ENCODE peak calls at places on chromosomes 13 and 19, in ten cellular contexts. S is psoas muscle; B is fibroblast of the aortic adventitia; Z is cardiac muscle cell; L is cardiac fibroblast; N is left ventricle myocardium inferior; U is kidney epithelial cell; V is CD8-positive, alpha-beta T cell; W is pancreas; P is fibroblast of pulmonary artery. E is an unnamed sample.

GRCh38 chr19:18044825-18045304 is 36.9 kb downstream of the ARRDC2 start:
- DNase-seq in S (peak), N (peak), P (peak), Z (peak), U (peak), L (peak), V (peak), B (peak), W (peak), E (no peak)

GRCh38 chr13:111359930-111360329 is 39.5 kb downstream of the TEX29 start:
- DNase-seq in L (no peak), B (no peak), S (no peak), V (no peak), Z (no peak), N (no peak), W (no peak), U (no peak), P (no peak), E (no peak)

GRCh38 chr13:67574320-67575233 is 344.4 kb upstream of the PCDH9 start:
- DNase-seq in V (no peak), N (no peak), Z (no peak), L (peak), W (no peak), S (no peak), P (peak), U (no peak), B (no peak), E (peak)

GRCh38 chr13:25018729-25019115 is 77.2 kb upstream of the PABPC3 start:
- DNase-seq in V (no peak), W (no peak), Z (no peak), L (no peak), U (no peak), N (no peak), S (no peak), B (no peak), P (no peak), E (no peak)

GRCh38 chr19:17512574-17512939 is 1.1 kb downstream of the PGLS start:
- DNase-seq in V (no peak), N (no peak), S (no peak), U (no peak), B (no peak), P (no peak), Z (no peak), L (no peak), W (no peak), E (no peak)

GRCh38 chr19:11964858-11965645 is at the start of gene ZNF763:
- DNase-seq in B (peak), V (peak), P (peak), W (peak), L (peak), N (peak), S (peak), U (peak), Z (peak), E (peak)

GRCh38 chr19:13689050-13689449 is 75.3 kb upstream of the MRI1 start:
- DNase-seq in N (no peak), P (peak), S (no peak), L (peak), Z (peak), V (no peak), U (no peak), B (peak), W (no peak), E (no peak)

GRCh38 chr13:48429036-48429435 is 16.1 kb upstream of the LPAR6 start:
- DNase-seq in N (no peak), B (no peak), Z (no peak), S (no peak), L (no peak), U (no peak), W (no peak), P (no peak), V (no peak), E (no peak)

GRCh38 chr13:35472308-35473008 is 4.0 kb downstream of the MAB21L1 start:
- DNase-seq in U (no peak), B (peak), W (no peak), N (no peak), V (no peak), P (no peak), Z (no peak), L (no peak), S (no peak), E (no peak)

GRCh38 chr19:39765091-39766076 is 13.3 kb upstream of the LEUTX start:
- DNase-seq in S (peak), V (no peak), B (peak), U (no peak), N (no peak), P (peak), L (peak), Z (peak), W (peak), E (peak)

GRCh38 chr19:45262570-45262969 is 11.5 kb downstream of the MARK4 start:
- DNase-seq in L (no peak), W (no peak), V (no peak), B (no peak), P (no peak), U (no peak), S (no peak), Z (no peak), N (no peak), E (no peak)

GRCh38 chr19:10142701-10143375 is 23.1 kb upstream of the EIF3G start:
- DNase-seq in P (no peak), N (no peak), B (no peak), W (no peak), U (no peak), Z (no peak), V (peak), L (no peak), S (no peak), E (no peak)

GRCh38 chr19:46606019-46606418 is 4.9 kb downstream of the CALM3 start:
- DNase-seq in V (no peak), P (no peak), B (no peak), W (no peak), S (no peak), N (no peak), U (no peak), Z (no peak), L (no peak), E (no peak)

GRCh38 chr13:95246292-95247082 is 54.8 kb downstream of the ABCC4 start:
- DNase-seq in S (no peak), W (no peak), N (no peak), L (no peak), Z (no peak), B (no peak), P (no peak), V (no peak), U (no peak), E (no peak)

GRCh38 chr13:79645569-79645968 is 164.6 kb downstream of the NDFIP2 start:
- DNase-seq in Z (no peak), B (no peak), V (no peak), S (no peak), U (no peak), N (no peak), W (no peak), L (no peak), P (no peak), E (no peak)

GRCh38 chr13:42894765-42895181 is 97.3 kb downstream of the EPSTI1 start:
- DNase-seq in Z (peak), P (peak), V (no peak), U (no peak), L (peak), N (no peak), S (no peak), B (peak), W (no peak), E (peak)

GRCh38 chr19:42152876-42153275 is 20.6 kb upstream of the POU2F2 start:
- DNase-seq in P (no peak), W (no peak), V (no peak), L (no peak), S (no peak), B (no peak), N (no peak), U (no peak), Z (no peak), E (no peak)

GRCh38 chr13:79973533-79973963 is 367.4 kb downstream of the SPRY2 start:
- DNase-seq in W (no peak), S (peak), Z (no peak), L (no peak), U (no peak), N (peak), B (no peak), V (no peak), P (no peak), E (no peak)

GRCh38 chr13:74206061-74206561 is 71.9 kb upstream of the KLF12 start:
- DNase-seq in W (no peak), N (no peak), Z (peak), B (peak), L (peak), U (no peak), S (no peak), P (peak), V (no peak), E (no peak)

GRCh38 chr19:33419763-33420080 is 46.2 kb downstream of the CEBPG start:
- DNase-seq in U (no peak), Z (no peak), L (no peak), B (no peak), N (no peak), V (no peak), W (no peak), P (no peak), S (no peak), E (no peak)

GRCh38 chr13:32733685-32734084 is 147.4 kb downstream of the PDS5B start:
- DNase-seq in S (no peak), N (no peak), P (no peak), L (no peak), B (no peak), Z (no peak), V (no peak), W (no peak), U (no peak), E (no peak)

GRCh38 chr13:34044660-34045080 is 226.7 kb downstream of the RFC3 start:
- DNase-seq in N (no peak), B (peak), Z (peak), L (peak), W (no peak), U (peak), V (no peak), P (peak), S (no peak), E (peak)

GRCh38 chr13:111410232-111411021 is 90.0 kb downstream of the TEX29 start:
- DNase-seq in V (no peak), U (no peak), S (no peak), P (no peak), B (no peak), L (no peak), Z (no peak), N (no peak), W (no peak), E (no peak)

GRCh38 chr19:30216453-30216852 is 155.7 kb upstream of the ZNF536 start:
- DNase-seq in U (no peak), L (no peak), Z (no peak), V (no peak), S (no peak), P (no peak), W (no peak), B (no peak), N (no peak), E (no peak)

GRCh38 chr19:2426661-2427322 is 594 bp downstream of the TIMM13 start:
- DNase-seq in W (peak), P (peak), U (no peak), Z (peak), V (no peak), N (peak), L (peak), S (peak), B (peak), E (no peak)

GRCh38 chr19:19758164-19758563 is 25.3 kb upstream of the ZNF14 start:
- DNase-seq in B (no peak), P (no peak), N (no peak), V (no peak), U (no peak), L (no peak), Z (no peak), W (no peak), S (no peak), E (no peak)

GRCh38 chr19:39154626-39155100 is 29.1 kb downstream of the PAK4 start:
- DNase-seq in U (no peak), L (no peak), N (no peak), Z (peak), S (no peak), V (no peak), W (peak), P (no peak), B (no peak), E (no peak)

GRCh38 chr19:18903146-18904056 is 7.4 kb upstream of the CERS1 start:
- DNase-seq in P (no peak), B (no peak), W (no peak), N (no peak), V (no peak), L (no peak), Z (no peak), S (no peak), U (no peak), E (no peak)

DNA sequence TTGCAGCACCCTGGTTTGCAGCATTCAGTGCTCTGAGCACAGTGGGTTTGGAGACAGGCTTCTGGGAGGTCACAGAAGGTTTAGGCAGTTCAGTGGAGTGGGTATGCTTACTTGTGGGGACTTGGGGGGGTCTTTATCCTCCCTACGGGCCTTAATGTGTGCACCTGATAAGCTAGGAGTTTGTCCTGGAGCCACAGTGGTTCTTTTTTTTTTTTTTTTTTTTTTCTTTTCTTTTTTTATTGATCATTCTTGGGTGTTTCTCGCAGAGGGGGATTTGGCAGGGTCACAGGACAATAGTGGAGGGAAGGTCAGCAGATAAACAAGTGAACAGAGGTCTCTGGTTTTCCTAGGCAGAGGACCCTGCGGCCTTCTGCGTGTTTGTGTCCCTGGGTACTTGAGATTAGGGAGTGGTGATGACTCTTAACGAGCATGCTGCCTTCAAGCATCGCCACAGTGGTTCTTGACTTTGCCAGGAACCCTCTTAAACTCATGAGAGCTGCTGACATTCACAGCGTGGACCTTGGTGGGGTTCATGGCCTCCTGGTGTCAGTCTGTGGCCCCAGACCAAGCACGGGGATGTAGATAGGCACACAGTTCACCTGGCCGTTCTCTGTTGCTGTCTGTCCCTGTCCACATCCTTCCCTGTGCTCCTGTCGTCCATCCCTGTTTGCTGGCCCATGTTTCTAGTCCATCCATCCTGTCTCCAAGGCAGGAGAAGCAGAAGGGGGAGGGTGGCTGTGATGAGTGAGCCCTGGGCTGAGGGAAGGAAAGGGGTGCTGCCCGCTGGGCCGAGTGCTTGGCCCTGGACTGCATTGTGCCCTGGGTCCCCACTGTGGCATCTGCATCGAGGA is 2.7 kb downstream of the EGLN2 start:
- DNase-seq in L (no peak), Z (no peak), P (no peak), S (no peak), N (no peak), B (no peak), V (no peak), U (no peak), W (no peak), E (no peak)
- H3K4me3 ChIP-seq in L (peak), Z (peak), P (peak), S (peak), N (peak), B (peak), V (peak), U (no peak), W (no peak), E (peak)

GRCh38 chr19:55471266-55471665 is 5.2 kb upstream of the ZNF628 start:
- DNase-seq in B (no peak), U (no peak), N (no peak), Z (no peak), S (no peak), V (no peak), W (no peak), P (no peak), L (no peak), E (no peak)

GRCh38 chr19:55465460-55466245 is 1.1 kb upstream of the C19orf85 start:
- DNase-seq in L (no peak), V (no peak), Z (no peak), S (no peak), N (no peak), W (no peak), U (no peak), P (no peak), B (no peak), E (no peak)

GRCh38 chr19:55467236-55468053 is 2.9 kb upstream of the C19orf85 start:
- DNase-seq in V (peak), U (no peak), S (peak), L (peak), N (peak), W (peak), B (peak), P (peak), Z (peak), E (no peak)

GRCh38 chr19:55466246-55466614 is 1.7 kb upstream of the C19orf85 start:
- DNase-seq in W (no peak), B (no peak), U (no peak), Z (no peak), V (no peak), S (no peak), N (no peak), P (no peak), L (no peak), E (no peak)

GRCh38 chr19:55468054-55468393 is 3.5 kb upstream of the C19orf85 start:
- DNase-seq in Z (no peak), U (no peak), S (no peak), N (no peak), B (no peak), W (no peak), V (no peak), P (no peak), L (no peak), E (no peak)
- TF ChIP-seq CTCF in Z (no peak), U (no peak), S (no peak), N (no peak), B (no peak), W (peak), V (peak), P (no peak), L (no peak), E (no peak)

GRCh38 chr19:5102520-5102919 is 133.6 kb downstream of the KDM4B start:
- DNase-seq in P (no peak), U (no peak), S (no peak), Z (no peak), W (no peak), L (no peak), B (no peak), V (no peak), N (no peak), E (no peak)

GRCh38 chr19:5103812-5104410 is 135.0 kb downstream of the KDM4B start:
- DNase-seq in Z (no peak), U (no peak), V (no peak), L (no peak), S (no peak), P (no peak), B (no peak), W (no peak), N (no peak), E (no peak)

GRCh38 chr19:5099822-5100221 is 130.9 kb downstream of the KDM4B start:
- DNase-seq in P (no peak), U (no peak), B (no peak), S (no peak), Z (no peak), N (no peak), L (no peak), W (no peak), V (no peak), E (no peak)

GRCh38 chr19:5103061-5103701 is 134.3 kb downstream of the KDM4B start:
- DNase-seq in U (no peak), W (peak), S (peak), L (peak), V (no peak), Z (peak), P (peak), B (peak), N (peak), E (no peak)

GRCh38 chr19:5101871-5102270 is 133.0 kb downstream of the KDM4B start:
- DNase-seq in V (no peak), U (no peak), B (no peak), S (no peak), N (no peak), P (no peak), L (no peak), Z (no peak), W (no peak), E (no peak)
- H3K4me3 ChIP-seq in V (no peak), U (no peak), B (no peak), S (no peak), N (no peak), P (no peak), L (no peak), Z (no peak), W (no peak), E (no peak)

GRCh38 chr19:58572818-58573657 is at the start of gene MZF1:
- DNase-seq in L (peak), W (peak), S (peak), Z (peak), P (peak), B (peak), N (peak), V (peak), U (peak), E (peak)
- TF ChIP-seq CTCF in L (peak), W (no peak), S (peak), Z (no peak), P (no peak), B (peak), N (no peak), V (no peak), U (no peak), E (no peak)